ENCODE peak calls at places on chromosomes 2 and 18, in eight cellular contexts. A, K, F, B, L, P, O and W are unnamed samples.

GRCh38 chr2:16330012-16330411 is 335.6 kb downstream of the CYRIA start:
- DNase-seq in L (no peak), O (no peak), A (no peak), F (no peak), B (no peak), P (no peak), K (no peak), W (no peak)

GRCh38 chr18:77114070-77114563 is 18.5 kb downstream of the MBP start:
- DNase-seq in A (no peak), O (no peak), B (no peak), P (no peak), L (no peak), F (no peak), K (no peak), W (no peak)

GRCh38 chr18:70366174-70366573 is 77.3 kb downstream of the SOCS6 start:
- DNase-seq in A (no peak), O (no peak), F (no peak), L (peak; percentile 26), B (no peak), P (no peak), K (no peak), W (no peak)

GRCh38 chr2:24231461-24231881 is 56.6 kb downstream of the FAM228A start:
- DNase-seq in O (no peak), A (no peak), L (no peak), F (peak; percentile 38), B (no peak), K (no peak), P (no peak), W (no peak)

GRCh38 chr2:212777020-212777491 is 238.5 kb upstream of the ERBB4 start:
- DNase-seq in K (no peak), O (peak; percentile 52), P (no peak), B (no peak), L (peak; percentile 56), F (no peak), A (no peak), W (no peak)

GRCh38 chr2:190859347-190860297 is 21.0 kb upstream of the GLS start:
- DNase-seq in O (no peak), L (peak; percentile 52), F (no peak), K (no peak), A (no peak), P (no peak), B (no peak), W (no peak)

GRCh38 chr2:145731467-145731866 is 1211.5 kb upstream of the ZEB2 start:
- DNase-seq in B (no peak), A (no peak), P (no peak), K (no peak), O (no peak), L (no peak), F (no peak), W (no peak)

GRCh38 chr2:11539317-11540147 is 5.7 kb downstream of the GREB1 start:
- DNase-seq in K (no peak), P (no peak), L (no peak), F (peak; percentile 50), A (no peak), O (no peak), B (no peak), W (peak; percentile 86)

GRCh38 chr2:186716899-186717811 is 23.3 kb downstream of the FAM171B start:
- DNase-seq in L (no peak), O (no peak), F (no peak), P (no peak), B (no peak), K (no peak), A (no peak), W (no peak)

GRCh38 chr18:73842795-73843394 is 304.7 kb downstream of the FBXO15 start:
- DNase-seq in P (no peak), O (no peak), B (no peak), L (peak; percentile 66), F (peak; percentile 65), A (peak; percentile 25), K (peak; percentile 66), W (peak; percentile 47)

GRCh38 chr2:88099798-88100488 is 27.9 kb downstream of the FABP1 start:
- DNase-seq in P (no peak), A (no peak), O (peak; percentile 44), F (no peak), B (no peak), L (peak; percentile 10), K (peak; percentile 31), W (no peak)

GRCh38 chr2:8139668-8140202 is 542.1 kb upstream of the ID2 start:
- DNase-seq in P (no peak), K (no peak), A (no peak), O (no peak), F (no peak), L (no peak), B (no peak), W (no peak)

GRCh38 chr2:210527286-210527685 is 29.1 kb upstream of the CPS1 start:
- DNase-seq in A (no peak), O (no peak), L (no peak), F (no peak), P (no peak), B (no peak), K (no peak), W (no peak)

GRCh38 chr2:240405654-240406313 is 29.7 kb upstream of the GPC1 start:
- DNase-seq in L (no peak), K (no peak), B (no peak), F (no peak), O (no peak), A (no peak), P (peak; percentile 52), W (no peak)

GRCh38 chr2:43169091-43169936 is 57.1 kb downstream of the ZFP36L2 start:
- DNase-seq in A (no peak), P (peak; percentile 94), O (peak; percentile 90), F (peak; percentile 66), K (no peak), B (peak; percentile 48), L (no peak), W (peak; percentile 72)